ENCODE peak calls at places on chromosomes 5 and 9, in five cellular contexts. One of them, this sample, is unnamed.

GRCh38 chr5:92599217-92599810 is 981.7 kb downstream of the NR2F1-AS1 start:
- DNase-seq in K562: no peak
- DNase-seq in A549: no peak
- DNase-seq in GM12878: no peak
- DNase-seq in SK-N-SH: no peak
- DNase-seq in this sample: no peak

GRCh38 chr9:129023036-129023907 is 4.9 kb downstream of the SH3GLB2 start:
- DNase-seq in K562: peak; percentile 80
- DNase-seq in A549: no peak
- DNase-seq in GM12878: no peak
- DNase-seq in SK-N-SH: peak; percentile 71
- DNase-seq in this sample: peak; percentile 79

GRCh38 chr5:14767942-14768837 is 103.4 kb downstream of the ANKH start:
- DNase-seq in K562: no peak
- DNase-seq in A549: peak; percentile 6
- DNase-seq in GM12878: no peak
- DNase-seq in SK-N-SH: no peak
- DNase-seq in this sample: no peak

GRCh38 chr5:140966293-140967225 is at the start of gene PCDHAC2:
- DNase-seq in K562: no peak
- DNase-seq in A549: peak; percentile 68
- DNase-seq in GM12878: no peak
- DNase-seq in SK-N-SH: peak; percentile 83
- DNase-seq in this sample: no peak

GRCh38 chr9:2833096-2833495 is 10.8 kb downstream of the PUM3 start:
- DNase-seq in K562: no peak
- DNase-seq in A549: no peak
- DNase-seq in GM12878: no peak
- DNase-seq in SK-N-SH: no peak
- DNase-seq in this sample: no peak

GRCh38 chr9:74821636-74822035 is 66.1 kb downstream of the TRPM6 start:
- DNase-seq in K562: no peak
- DNase-seq in A549: no peak
- DNase-seq in GM12878: no peak
- DNase-seq in SK-N-SH: no peak
- DNase-seq in this sample: no peak

GRCh38 chr9:91580136-91580535 is 156.5 kb upstream of the NFIL3 start:
- DNase-seq in K562: no peak
- DNase-seq in A549: no peak
- DNase-seq in GM12878: no peak
- DNase-seq in SK-N-SH: no peak
- DNase-seq in this sample: peak; percentile 58

GRCh38 chr5:57753446-57753845 is 270.8 kb upstream of the ACTBL2 start:
- DNase-seq in K562: no peak
- DNase-seq in A549: no peak
- DNase-seq in GM12878: no peak
- DNase-seq in SK-N-SH: no peak
- DNase-seq in this sample: no peak

GRCh38 chr9:87766697-87767096 is 40.8 kb downstream of the CTSL start:
- DNase-seq in K562: peak; percentile 12
- DNase-seq in A549: peak; percentile 18
- DNase-seq in GM12878: no peak
- DNase-seq in SK-N-SH: no peak
- DNase-seq in this sample: no peak

DNA sequence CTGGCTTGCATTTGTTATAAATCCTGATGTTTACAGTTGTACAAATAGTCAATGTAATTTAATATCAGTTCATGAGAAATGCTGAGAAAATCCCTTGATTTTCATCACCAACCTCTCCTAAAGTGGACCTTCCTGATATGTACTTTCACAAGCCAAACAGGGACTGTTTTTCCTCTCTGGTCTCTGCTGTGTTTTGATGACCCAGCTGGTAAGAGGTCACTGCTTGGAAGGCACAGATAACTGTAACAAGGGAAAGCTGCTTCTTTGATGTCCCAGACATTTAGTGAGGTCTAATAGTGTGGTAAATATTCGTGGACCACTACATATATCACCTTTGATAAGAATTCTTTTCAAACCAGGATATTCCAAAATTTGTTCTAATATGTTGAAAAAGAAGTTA is 68.7 kb upstream of the HAPLN1 start:
- DNase-seq in K562: no peak
- DNase-seq in A549: no peak
- DNase-seq in GM12878: no peak
- DNase-seq in SK-N-SH: no peak
- DNase-seq in this sample: no peak
- TF ChIP-seq RCOR1 in K562: no peak
- TF ChIP-seq RCOR1 in A549: no peak
- TF ChIP-seq RCOR1 in GM12878: no peak
- TF ChIP-seq RCOR1 in SK-N-SH: no peak
- TF ChIP-seq RCOR1 in this sample: no peak

GRCh38 chr5:125785407-125785806 is 637.8 kb upstream of the GRAMD2B start:
- DNase-seq in K562: no peak
- DNase-seq in A549: no peak
- DNase-seq in GM12878: no peak
- DNase-seq in SK-N-SH: no peak
- DNase-seq in this sample: no peak

DNA sequence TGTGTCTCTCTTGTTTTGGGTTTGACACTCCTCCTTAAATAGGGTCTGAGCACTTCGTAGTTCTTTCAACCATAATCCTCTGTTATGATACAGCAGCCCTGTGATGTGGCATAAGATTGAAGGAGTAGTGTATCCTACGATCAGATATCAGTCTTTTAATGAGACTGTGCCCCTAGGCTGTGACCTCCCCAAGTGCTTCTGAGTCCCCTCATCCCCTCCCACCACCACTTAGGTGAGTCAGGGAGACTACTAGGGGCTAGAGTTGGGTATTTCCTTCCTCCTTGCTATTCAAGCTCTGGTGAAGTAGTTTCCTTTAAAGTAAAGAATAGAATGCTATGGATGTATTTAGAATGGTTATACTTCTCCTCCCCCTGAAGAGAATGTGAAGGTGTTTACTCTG is 637.2 kb upstream of the GRAMD2B start:
- DNase-seq in K562: no peak
- DNase-seq in A549: no peak
- DNase-seq in GM12878: no peak
- DNase-seq in SK-N-SH: no peak
- DNase-seq in this sample: no peak
- TF ChIP-seq RCOR1 in K562: no peak
- TF ChIP-seq RCOR1 in A549: no peak
- TF ChIP-seq RCOR1 in GM12878: no peak
- TF ChIP-seq RCOR1 in SK-N-SH: no peak
- TF ChIP-seq RCOR1 in this sample: no peak

GRCh38 chr5:133297293-133297692 is 245.5 kb downstream of the HSPA4 start:
- DNase-seq in K562: no peak
- DNase-seq in A549: no peak
- DNase-seq in GM12878: no peak
- DNase-seq in SK-N-SH: no peak
- DNase-seq in this sample: no peak
- TF ChIP-seq RCOR1 in K562: no peak
- TF ChIP-seq RCOR1 in A549: no peak
- TF ChIP-seq RCOR1 in GM12878: no peak
- TF ChIP-seq RCOR1 in SK-N-SH: no peak
- TF ChIP-seq RCOR1 in this sample: no peak

GRCh38 chr5:178470693-178471025 is 119.5 kb downstream of the COL23A1 start:
- DNase-seq in K562: no peak
- DNase-seq in A549: no peak
- DNase-seq in GM12878: no peak
- DNase-seq in SK-N-SH: no peak
- DNase-seq in this sample: no peak

GRCh38 chr5:178469011-178469974 is 120.9 kb downstream of the COL23A1 start:
- DNase-seq in K562: no peak
- DNase-seq in A549: no peak
- DNase-seq in GM12878: no peak
- DNase-seq in SK-N-SH: peak; percentile 60
- DNase-seq in this sample: no peak

GRCh38 chr5:178468196-178468685 is 122.0 kb downstream of the COL23A1 start:
- DNase-seq in K562: no peak
- DNase-seq in A549: no peak
- DNase-seq in GM12878: no peak
- DNase-seq in SK-N-SH: no peak
- DNase-seq in this sample: no peak

GRCh38 chr5:178471666-178472065 is 118.5 kb downstream of the COL23A1 start:
- DNase-seq in K562: no peak
- DNase-seq in A549: no peak
- DNase-seq in GM12878: no peak
- DNase-seq in SK-N-SH: no peak
- DNase-seq in this sample: no peak

DNA sequence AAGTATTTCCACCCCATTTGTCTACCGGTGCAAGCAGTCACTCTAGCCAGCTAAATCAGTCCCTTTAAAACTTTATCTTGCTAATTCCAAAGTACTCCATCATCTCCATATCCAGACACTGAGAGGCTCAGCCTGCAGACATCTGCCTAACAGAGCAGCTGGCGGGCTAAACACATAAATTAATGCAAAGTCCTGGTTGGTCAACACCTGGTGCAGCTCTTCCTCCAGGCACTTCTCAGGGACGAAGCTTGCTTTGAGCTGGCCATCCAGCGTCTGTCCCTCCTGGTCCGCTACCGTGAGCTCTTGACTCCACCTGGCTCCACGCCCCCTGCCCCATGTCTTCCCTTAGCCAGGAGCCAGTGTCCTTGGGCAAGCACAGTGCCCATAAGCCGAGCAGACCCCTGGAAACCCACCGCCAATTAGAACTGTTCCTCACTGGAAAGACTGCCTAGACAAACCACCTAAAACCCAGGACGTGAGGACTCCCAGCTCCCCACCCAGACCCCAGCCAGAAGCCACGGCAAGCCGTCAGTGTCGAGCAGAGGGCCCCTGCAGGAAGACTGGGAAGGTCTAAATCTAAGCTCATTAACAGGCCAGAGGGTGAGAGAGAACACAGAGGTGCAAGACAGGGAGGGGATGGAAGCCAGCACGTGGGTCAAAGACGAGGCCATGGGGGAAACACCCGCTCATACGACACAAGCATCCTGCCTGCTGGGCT is 120.1 kb downstream of the COL23A1 start:
- DNase-seq in K562: no peak
- DNase-seq in A549: no peak
- DNase-seq in GM12878: no peak
- DNase-seq in SK-N-SH: peak; percentile 65
- DNase-seq in this sample: no peak
- TF ChIP-seq RCOR1 in K562: no peak
- TF ChIP-seq RCOR1 in A549: no peak
- TF ChIP-seq RCOR1 in GM12878: no peak
- TF ChIP-seq RCOR1 in SK-N-SH: peak; percentile 71
- TF ChIP-seq RCOR1 in this sample: no peak

GRCh38 chr5:154197801-154198461 is 7.4 kb downstream of the GALNT10 start:
- DNase-seq in K562: no peak
- DNase-seq in A549: peak; percentile 73
- DNase-seq in GM12878: peak; percentile 53
- DNase-seq in SK-N-SH: no peak
- DNase-seq in this sample: peak; percentile 35

GRCh38 chr5:154196955-154197652 is 6.6 kb downstream of the GALNT10 start:
- DNase-seq in K562: peak; percentile 70
- DNase-seq in A549: peak; percentile 51
- DNase-seq in GM12878: no peak
- DNase-seq in SK-N-SH: peak; percentile 59
- DNase-seq in this sample: peak; percentile 87

GRCh38 chr5:154199671-154200220 is 9.2 kb downstream of the GALNT10 start:
- DNase-seq in K562: no peak
- DNase-seq in A549: no peak
- DNase-seq in GM12878: no peak
- DNase-seq in SK-N-SH: no peak
- DNase-seq in this sample: no peak

GRCh38 chr5:154199263-154199662 is 8.7 kb downstream of the GALNT10 start:
- DNase-seq in K562: peak; percentile 48
- DNase-seq in A549: peak; percentile 83
- DNase-seq in GM12878: no peak
- DNase-seq in SK-N-SH: no peak
- DNase-seq in this sample: no peak

DNA sequence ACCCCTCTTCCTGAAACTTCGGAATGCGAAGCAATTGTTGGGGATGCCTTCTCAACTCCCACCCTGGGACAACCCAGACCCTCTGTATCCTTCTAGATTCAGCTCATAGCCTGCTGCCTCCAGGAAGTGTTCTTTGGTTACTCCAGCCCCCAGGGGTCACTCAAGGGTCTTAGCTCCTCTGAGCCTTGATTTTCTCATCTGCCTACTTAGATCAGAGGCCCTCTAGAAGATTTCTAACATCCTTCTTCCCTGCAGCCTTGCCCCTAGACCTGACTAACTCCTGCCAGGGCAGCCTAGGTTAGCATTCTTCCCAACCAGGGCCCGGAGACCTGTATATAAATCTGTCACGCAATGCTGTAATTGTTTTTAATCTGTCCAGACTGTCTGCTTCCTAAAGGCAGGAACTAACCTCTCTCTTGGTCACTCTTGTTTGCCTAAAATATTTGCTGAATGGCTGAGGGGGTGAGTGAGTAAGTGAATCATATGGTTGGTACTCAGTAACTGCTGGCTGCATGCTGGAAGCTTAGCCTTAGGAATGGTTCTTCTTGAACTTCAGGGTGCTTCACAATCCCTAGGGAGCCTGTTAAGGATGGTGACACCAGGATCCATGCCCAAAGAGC is 8.2 kb downstream of the GALNT10 start:
- DNase-seq in K562: no peak
- DNase-seq in A549: peak; percentile 92
- DNase-seq in GM12878: no peak
- DNase-seq in SK-N-SH: no peak
- DNase-seq in this sample: peak; percentile 89
- TF ChIP-seq RCOR1 in K562: no peak
- TF ChIP-seq RCOR1 in A549: no peak
- TF ChIP-seq RCOR1 in GM12878: no peak
- TF ChIP-seq RCOR1 in SK-N-SH: no peak
- TF ChIP-seq RCOR1 in this sample: peak; percentile 9

DNA sequence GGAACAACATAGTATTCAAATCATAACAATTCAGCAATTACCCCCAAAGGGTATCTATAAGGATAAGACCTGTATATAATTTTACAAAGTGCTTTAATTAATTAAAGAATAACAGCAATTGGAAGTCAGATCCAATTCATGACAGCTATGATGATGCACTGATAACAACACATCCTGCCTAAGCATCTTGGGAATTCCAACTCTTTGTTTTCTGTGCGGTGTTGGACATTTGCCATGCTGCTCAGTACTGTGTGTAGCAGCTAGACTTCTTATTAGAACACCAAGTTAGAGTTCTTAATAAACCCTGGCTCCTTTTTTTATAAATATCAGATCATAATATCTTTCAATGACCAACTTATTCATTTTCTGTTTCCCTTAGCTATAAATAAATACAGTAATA is 209.0 kb downstream of the SEC61B start:
- DNase-seq in K562: no peak
- DNase-seq in A549: no peak
- DNase-seq in GM12878: no peak
- DNase-seq in SK-N-SH: no peak
- DNase-seq in this sample: peak; percentile 66
- TF ChIP-seq RCOR1 in K562: no peak
- TF ChIP-seq RCOR1 in A549: no peak
- TF ChIP-seq RCOR1 in GM12878: no peak
- TF ChIP-seq RCOR1 in SK-N-SH: no peak
- TF ChIP-seq RCOR1 in this sample: no peak

This sample was measured in IMR-90.